ENCODE peak calls at places on chromosomes 11 and 22, in eight cellular contexts. U is MM.1S, J is AG04450, H is brain microvascular endothelial cell, R is upper lobe of right lung, K is stomach, S is IMR-90, G is endodermal cell. W is an unnamed sample.

GRCh38 chr22:22925795-22926358 is 38.3 kb downstream of the IGLL5 start:
- DNase-seq in H (no peak), U (no peak), J (no peak), S (no peak), K (no peak), G (no peak), R (no peak), W (no peak)

GRCh38 chr11:18230859-18231258 is 5.7 kb downstream of the SAA4 start:
- DNase-seq in U (no peak), S (no peak), R (no peak), H (no peak), G (no peak), J (no peak), K (no peak), W (no peak)

GRCh38 chr22:26377170-26377825 is 51.8 kb upstream of the ASPHD2 start:
- DNase-seq in K (no peak), S (no peak), J (no peak), U (no peak), G (peak), R (no peak), H (no peak), W (no peak)

GRCh38 chr11:128715691-128716153 is 21.9 kb downstream of the FLI1 start:
- DNase-seq in S (peak), G (no peak), J (no peak), K (no peak), H (peak), U (no peak), R (no peak), W (no peak)

GRCh38 chr22:49103314-49104052 is 724.2 kb downstream of the BRD1 start:
- DNase-seq in H (no peak), J (no peak), K (no peak), S (no peak), G (no peak), R (peak), U (no peak), W (no peak)

GRCh38 chr11:19968860-19969259 is 191.4 kb downstream of the DBX1 start:
- DNase-seq in U (no peak), H (no peak), S (no peak), J (no peak), K (no peak), R (no peak), G (no peak), W (no peak)

GRCh38 chr11:44016129-44016528 is 31.7 kb upstream of the ACCSL start:
- DNase-seq in G (no peak), R (no peak), H (peak), U (no peak), K (peak), J (no peak), S (peak), W (peak)

GRCh38 chr11:111976614-111977140 is 39.5 kb downstream of the DIXDC1 start:
- DNase-seq in U (no peak), S (no peak), J (no peak), K (no peak), H (no peak), G (no peak), R (no peak), W (no peak)

GRCh38 chr22:27747396-27748256 is 53.9 kb downstream of the MN1 start:
- DNase-seq in J (no peak), S (no peak), G (no peak), K (no peak), U (no peak), H (no peak), R (no peak), W (no peak)

GRCh38 chr22:46800102-46800857 is 37.8 kb downstream of the TBC1D22A start:
- DNase-seq in R (no peak), G (peak), S (no peak), J (no peak), K (no peak), U (no peak), H (no peak), W (no peak)

GRCh38 chr11:44731685-44732411 is 5.1 kb downstream of the TSPAN18 start:
- DNase-seq in S (no peak), U (no peak), K (no peak), R (no peak), J (no peak), G (peak), H (no peak), W (no peak)

GRCh38 chr11:101715281-101715680 is 131.5 kb upstream of the TRPC6 start:
- DNase-seq in G (no peak), H (no peak), R (no peak), S (peak), U (no peak), K (no peak), J (no peak), W (no peak)

GRCh38 chr11:12137005-12137690 is 26.8 kb downstream of the MICAL2 start:
- DNase-seq in R (peak), G (no peak), U (no peak), K (peak), H (no peak), J (no peak), S (no peak), W (no peak)

GRCh38 chr22:39349506-39349966 is 255 bp upstream of the SYNGR1 start:
- DNase-seq in J (no peak), U (no peak), S (no peak), R (no peak), G (peak), K (peak), H (no peak), W (no peak)

GRCh38 chr11:34840736-34841386 is 75.3 kb downstream of the APIP start:
- DNase-seq in J (no peak), H (no peak), S (peak), U (peak), R (no peak), K (peak), G (peak), W (no peak)

GRCh38 chr11:119373059-119373875 is 8.2 kb downstream of the USP2 start:
- DNase-seq in J (no peak), U (no peak), G (no peak), S (no peak), H (no peak), R (peak), K (no peak), W (peak)

GRCh38 chr22:18909556-18909955 is 3.4 kb downstream of the DGCR6 start:
- DNase-seq in K (no peak), S (no peak), H (no peak), J (no peak), U (no peak), G (peak), R (no peak), W (no peak)

GRCh38 chr11:2554338-2555240 is 109.8 kb downstream of the KCNQ1 start:
- DNase-seq in J (no peak), K (no peak), G (peak), H (no peak), S (no peak), U (no peak), R (peak), W (no peak)

GRCh38 chr11:83645561-83645960 is 359.4 kb upstream of the CCDC90B start:
- DNase-seq in R (no peak), K (no peak), J (no peak), H (no peak), S (no peak), U (no peak), G (no peak), W (no peak)

GRCh38 chr11:72225411-72225951 is 914 bp downstream of the INPPL1 start:
- DNase-seq in R (no peak), J (no peak), H (no peak), G (peak), S (no peak), U (no peak), K (no peak), W (no peak)

GRCh38 chr11:118005224-118006152 is 19.3 kb downstream of the IL10RA start:
- DNase-seq in U (no peak), S (no peak), G (no peak), J (no peak), R (no peak), H (no peak), K (no peak), W (no peak)

GRCh38 chr11:48017105-48017874 is 36.9 kb downstream of the PTPRJ start:
- DNase-seq in U (no peak), S (no peak), H (no peak), R (no peak), J (no peak), G (no peak), K (no peak), W (no peak)

GRCh38 chr22:47201186-47201995 is 438.9 kb downstream of the TBC1D22A start:
- DNase-seq in G (peak), U (no peak), J (no peak), S (no peak), H (no peak), R (peak), K (peak), W (no peak)

GRCh38 chr22:21834869-21835268 is 32.6 kb downstream of the MAPK1 start:
- DNase-seq in H (no peak), S (no peak), R (no peak), J (no peak), G (no peak), U (no peak), K (no peak), W (no peak)

GRCh38 chr11:74543991-74544390 is 48.4 kb upstream of the POLD3 start:
- DNase-seq in K (peak), R (peak), J (no peak), S (no peak), H (no peak), U (no peak), G (no peak), W (no peak)

GRCh38 chr11:121246769-121247035 is 45.9 kb upstream of the SC5D start:
- DNase-seq in R (no peak), G (peak), J (no peak), S (no peak), H (no peak), U (no peak), K (no peak), W (no peak)

GRCh38 chr11:134589155-134589554 is 177.1 kb upstream of the B3GAT1 start:
- DNase-seq in S (no peak), R (no peak), J (no peak), G (no peak), H (no peak), K (no peak), U (no peak), W (no peak)

GRCh38 chr11:102472127-102472526 is 19.6 kb upstream of the TMEM123 start:
- DNase-seq in K (no peak), U (peak), H (no peak), R (no peak), J (no peak), S (no peak), G (no peak), W (no peak)

GRCh38 chr11:12767022-12767421 is 92.8 kb downstream of the TEAD1 start:
- DNase-seq in G (no peak), U (no peak), K (no peak), R (no peak), J (no peak), S (no peak), H (no peak), W (no peak)

GRCh38 chr11:71447791-71448256 is 369 bp downstream of the DHCR7 start:
- DNase-seq in U (peak), S (no peak), K (peak), J (no peak), H (no peak), G (no peak), R (peak), W (no peak)

GRCh38 chr11:131598305-131598704 is 227.9 kb downstream of the NTM start:
- DNase-seq in K (no peak), R (no peak), U (no peak), G (peak), S (no peak), H (no peak), J (no peak), W (no peak)

GRCh38 chr22:17754233-17754925 is 19.9 kb downstream of the BID start:
- DNase-seq in G (peak), K (no peak), R (no peak), J (no peak), H (no peak), U (no peak), S (no peak), W (no peak)
- TF ChIP-seq CTCF in G (peak), K (no peak), R (peak), J (peak), H (peak), U (peak), S (peak), W (no peak)

GRCh38 chr11:76230392-76230791 is 24.1 kb upstream of the WNT11 start:
- DNase-seq in J (no peak), U (no peak), R (no peak), K (no peak), S (no peak), G (no peak), H (no peak), W (no peak)
- H3K27ac ChIP-seq in J (no peak), U (no peak), R (no peak), K (no peak), S (no peak), G (no peak), H (no peak), W (no peak)

DNA sequence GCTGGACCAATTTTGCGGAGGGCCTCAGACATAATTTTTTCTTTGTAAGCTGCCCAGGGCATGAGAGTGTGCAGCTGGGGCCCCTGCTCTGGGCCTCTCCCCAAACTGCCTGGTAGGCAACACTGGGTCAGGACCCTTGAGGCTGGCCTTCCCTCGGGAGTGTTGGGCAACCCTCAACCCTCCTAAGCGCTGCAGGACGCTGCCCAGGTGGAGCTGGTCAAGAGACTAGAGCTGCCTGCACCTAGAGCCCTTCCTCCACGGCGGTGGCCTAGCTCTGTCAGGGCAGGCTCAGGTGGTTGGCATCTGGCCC is 505 bp upstream of the TMEM132A start:
- DNase-seq in S (no peak), U (no peak), J (no peak), H (no peak), R (no peak), G (no peak), K (no peak), W (no peak)
- TF ChIP-seq CTCF in S (no peak), U (no peak), J (no peak), H (no peak), R (no peak), G (no peak), K (no peak), W (no peak)

GRCh38 chr22:28822930-28823481 is 22.6 kb upstream of the XBP1 start:
- DNase-seq in K (peak), U (peak), R (no peak), S (no peak), J (no peak), H (no peak), G (no peak), W (no peak)
- H3K27ac ChIP-seq in K (peak), U (peak), R (no peak), S (no peak), J (no peak), H (no peak), G (peak), W (no peak)

DNA sequence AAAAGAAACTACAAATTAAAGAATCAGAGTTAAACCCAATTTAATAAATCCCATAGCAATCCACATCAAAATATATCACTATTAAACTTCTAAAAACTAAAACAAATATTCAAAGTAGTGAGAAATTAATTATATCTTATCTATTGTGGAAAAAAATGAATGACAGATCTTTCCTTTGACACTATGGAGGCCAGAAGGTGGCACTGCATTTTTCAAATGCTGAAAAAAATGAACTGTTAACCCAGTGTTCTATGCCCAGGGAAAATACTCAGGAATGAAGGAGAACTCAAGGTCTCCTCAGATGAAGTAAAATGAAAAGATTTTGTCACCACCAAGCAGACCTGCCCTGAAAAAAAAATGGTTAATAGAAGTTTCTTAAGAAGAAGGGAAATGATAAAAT is 27.7 kb downstream of the TYR start:
- DNase-seq in U (no peak), S (no peak), R (no peak), G (no peak), H (no peak), K (no peak), J (no peak), W (no peak)
- TF ChIP-seq CTCF in U (no peak), S (no peak), R (no peak), G (peak), H (peak), K (no peak), J (no peak), W (no peak)

W was measured in gastrocnemius medialis.